ENCODE peak calls at places on chromosomes 13 and 19, in five cellular contexts. T is A549, W is tibial nerve, M is right lobe of liver, Q is fibroblast of lung. D is an unnamed sample. For H3K4me1, the result is how much of the 10 kb centered on the place peaks cover.

GRCh38 chr13:57632276-57633140 is 964 bp downstream of the PCDH17 start:
- DNase-seq in M (no peak), Q (peak), T (no peak), W (no peak), D (no peak)

GRCh38 chr19:29761575-29762225 is 46.6 kb upstream of the C19orf12 start:
- DNase-seq in Q (no peak), M (no peak), T (no peak), W (no peak), D (no peak)

GRCh38 chr13:66748712-66749111 is 481.4 kb downstream of the PCDH9 start:
- DNase-seq in M (no peak), W (no peak), T (no peak), Q (peak), D (no peak)

GRCh38 chr19:38031423-38031770 is 124.4 kb downstream of the SIPA1L3 start:
- DNase-seq in M (no peak), Q (peak), T (peak), W (no peak), D (no peak)

GRCh38 chr13:113495494-113496251 is 5.2 kb upstream of the DCUN1D2 start:
- DNase-seq in T (no peak), W (no peak), M (no peak), Q (peak), D (no peak)

GRCh38 chr13:80504453-80504852 is 163.5 kb upstream of the SPRY2 start:
- DNase-seq in Q (no peak), W (no peak), T (no peak), M (no peak), D (no peak)

GRCh38 chr19:10260141-10260584 is 8.1 kb downstream of the MRPL4 start:
- DNase-seq in T (no peak), M (no peak), W (no peak), Q (peak), D (no peak)

GRCh38 chr13:80036845-80037504 is 304.0 kb downstream of the SPRY2 start:
- DNase-seq in W (no peak), Q (no peak), T (no peak), M (no peak), D (no peak)

GRCh38 chr19:52270266-52270885 is 989 bp downstream of the ZNF766 start:
- DNase-seq in T (peak), Q (peak), W (no peak), M (no peak), D (no peak)

GRCh38 chr13:47303626-47304025 is 406.8 kb upstream of the HTR2A start:
- DNase-seq in M (no peak), T (no peak), Q (no peak), W (no peak), D (no peak)

GRCh38 chr19:55654833-55655647 is at the start of gene U2AF2:
- DNase-seq in M (peak), W (peak), T (peak), Q (peak), D (peak)

DNA sequence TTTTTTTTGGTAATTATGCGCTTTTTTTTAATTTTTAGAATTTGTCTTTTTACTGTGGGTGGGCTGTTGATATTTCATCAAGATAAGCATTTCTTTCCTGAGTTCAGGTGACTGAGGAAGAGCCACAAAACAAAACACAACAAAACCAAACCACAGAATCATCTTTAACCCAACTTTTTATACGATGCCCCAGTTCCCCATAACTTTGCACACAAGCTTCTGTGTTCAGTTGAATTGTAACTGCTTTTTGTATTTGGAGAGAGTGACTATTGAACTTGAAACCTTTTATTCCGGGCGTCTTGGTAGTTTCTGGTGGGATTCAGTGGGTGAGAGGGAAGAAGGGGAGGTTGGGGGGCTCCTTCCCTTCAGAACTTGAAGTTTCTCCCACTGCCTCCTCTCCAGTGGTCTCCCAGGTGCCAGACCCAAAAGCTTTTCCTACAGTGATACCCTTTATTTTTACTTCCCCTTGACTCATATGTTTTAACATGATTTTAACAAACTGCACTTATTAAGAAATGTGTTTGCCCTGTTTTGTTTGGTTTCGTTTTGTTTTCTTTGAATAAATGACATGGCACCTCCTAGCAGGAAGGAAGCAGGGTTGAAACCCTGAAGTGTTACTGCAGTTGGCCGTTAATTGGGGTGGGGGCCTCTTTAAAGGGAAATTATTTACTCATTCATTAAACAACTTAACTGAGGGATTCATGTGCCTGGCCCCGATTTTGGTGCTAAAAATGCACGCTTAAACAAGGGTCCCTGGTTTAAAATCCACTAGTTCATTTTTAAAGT is 2.7 kb upstream of the CCDC97 start:
- DNase-seq in Q (no peak), W (no peak), M (no peak), T (no peak), D (no peak)
- H3K4me3 ChIP-seq in Q (no peak), W (no peak), M (no peak), T (no peak), D (no peak)

GRCh38 chr19:4375164-4375619 is 25.2 kb downstream of the SH3GL1 start:
- DNase-seq in T (peak), Q (no peak), M (peak), W (no peak), D (no peak)

GRCh38 chr19:4375620-4376228 is 24.6 kb downstream of the SH3GL1 start:
- DNase-seq in M (no peak), Q (peak), T (peak), W (no peak), D (no peak)

GRCh38 chr19:4376245-4376990 is 23.9 kb downstream of the SH3GL1 start:
- DNase-seq in W (no peak), T (no peak), Q (no peak), M (no peak), D (no peak)

GRCh38 chr19:4378886-4379285 is 21.5 kb downstream of the SH3GL1 start:
- DNase-seq in M (no peak), Q (no peak), T (no peak), W (no peak), D (no peak)

DNA sequence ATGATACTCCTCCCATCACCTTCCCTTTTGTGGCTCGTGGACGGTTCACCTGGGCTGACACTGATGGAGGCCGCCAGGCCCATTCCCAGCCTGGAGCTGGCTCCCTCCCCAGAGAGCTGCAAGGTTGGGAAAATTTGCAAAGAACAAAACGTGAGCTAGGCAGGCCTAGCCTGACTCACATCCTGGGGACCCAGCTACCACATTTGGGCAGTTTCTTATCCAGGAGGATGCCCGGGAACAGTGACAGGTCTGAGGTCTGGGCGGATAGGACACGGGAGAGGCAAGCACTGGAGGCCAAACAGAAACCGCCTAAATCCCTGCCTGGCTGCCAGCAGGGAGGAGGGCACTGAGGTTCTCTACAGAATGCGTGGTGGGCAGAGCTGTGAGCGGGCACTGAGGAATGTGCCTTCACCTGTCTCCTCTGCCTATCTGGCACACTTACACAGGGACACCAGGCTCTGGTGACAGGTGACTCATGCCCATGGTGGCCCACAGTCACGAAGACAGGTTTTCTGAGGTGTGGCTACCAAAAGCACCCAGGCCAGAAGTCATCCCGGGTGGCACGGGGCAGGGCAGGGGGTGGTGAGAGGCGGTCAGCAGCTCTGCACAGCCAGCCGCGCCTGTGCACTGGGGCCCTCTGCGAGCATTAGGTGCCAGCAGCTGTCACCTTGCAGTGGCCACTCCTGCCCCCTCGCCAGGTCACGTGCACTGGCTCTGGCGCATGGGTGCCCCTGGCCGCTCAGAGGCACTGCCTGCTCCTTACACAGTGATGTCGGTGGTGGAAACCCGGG is 23.2 kb downstream of the SH3GL1 start:
- DNase-seq in M (peak), Q (peak), T (no peak), W (no peak), D (no peak)
- H3K4me1 ChIP-seq in M (under half), Q (under half), T (half or more), W (half or more), D (half or more)

GRCh38 chr19:35123573-35123972 is 8.0 kb downstream of the FXYD3 start:
- DNase-seq in T (no peak), Q (no peak), M (no peak), W (peak), D (no peak)
- H3K4me3 ChIP-seq in T (no peak), Q (peak), M (no peak), W (no peak), D (peak)

DNA sequence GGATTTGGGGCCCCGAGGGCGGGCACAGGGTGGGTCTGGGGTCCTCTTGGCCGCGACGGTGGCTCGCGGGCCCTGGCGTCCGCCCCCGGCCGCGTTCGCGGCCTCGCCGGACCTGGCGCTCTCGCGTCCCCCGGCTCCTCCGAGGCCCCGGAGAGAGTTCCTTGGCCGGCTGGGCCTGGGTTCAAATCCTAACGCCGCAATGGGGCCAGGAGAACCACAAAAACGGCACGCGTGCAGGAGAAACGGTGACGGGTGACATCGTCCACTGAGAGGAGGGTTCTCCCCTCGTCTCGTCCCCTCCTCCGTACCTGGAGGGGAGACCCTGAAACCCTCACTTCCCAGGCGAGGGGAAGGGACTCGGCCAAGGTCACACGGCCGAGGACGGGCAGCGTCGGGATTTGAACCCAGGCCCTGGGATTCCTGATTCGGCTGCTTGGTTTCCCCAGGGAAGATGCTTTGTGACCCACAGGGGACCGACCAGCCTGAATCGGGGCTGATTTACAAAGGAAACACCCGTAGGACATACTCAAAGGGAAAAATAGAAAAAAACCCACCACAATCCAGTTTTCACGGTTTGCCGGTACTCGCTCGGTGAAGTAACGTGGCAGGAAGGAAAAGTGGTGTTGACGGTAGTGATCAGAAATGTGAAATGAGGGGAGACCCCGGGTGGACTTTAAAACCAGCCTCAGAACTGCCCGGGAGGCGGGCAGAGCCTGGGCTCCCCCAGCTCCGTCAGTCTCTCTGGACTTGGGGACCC is 692 bp downstream of the SAFB start:
- DNase-seq in Q (no peak), T (no peak), W (no peak), M (peak), D (no peak)
- H3K4me1 ChIP-seq in Q (under half), T (under half), W (half or more), M (under half), D (half or more)

DNA sequence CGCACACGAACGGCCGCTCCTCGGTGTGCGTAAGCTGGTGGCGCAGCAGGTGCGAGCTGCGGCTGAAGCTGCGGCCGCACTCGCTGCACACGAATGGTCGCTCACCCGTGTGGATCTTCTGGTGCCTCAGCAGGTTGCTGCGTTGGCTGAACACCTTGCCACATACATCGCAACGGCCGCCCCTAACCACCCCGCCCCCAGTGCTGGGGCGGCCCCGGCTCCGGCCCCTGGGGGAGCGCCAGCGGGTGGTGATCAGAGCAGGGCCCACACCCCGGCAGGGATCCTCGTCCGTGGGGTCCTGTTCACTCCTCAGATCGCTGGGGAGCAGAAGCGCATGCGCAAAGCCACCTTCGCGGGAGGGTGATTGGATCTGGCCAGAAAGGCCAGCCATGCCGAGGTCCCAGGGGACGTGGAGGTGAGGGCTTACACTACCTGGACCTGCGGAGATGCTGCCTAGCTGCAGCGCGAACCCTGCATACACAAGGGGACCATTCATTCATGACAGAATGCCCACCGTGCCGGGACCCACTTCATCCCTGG is 4.7 kb upstream of the UBE2M start:
- DNase-seq in T (no peak), M (no peak), W (no peak), Q (no peak), D (no peak)
- H3K4me3 ChIP-seq in T (no peak), M (no peak), W (peak), Q (peak), D (peak)

GRCh38 chr19:1257475-1258160 is 9.2 kb downstream of the MIDN start:
- DNase-seq in W (no peak), M (no peak), T (no peak), Q (no peak), D (no peak)
- H3K4me1 ChIP-seq in W (half or more), M (half or more), T (half or more), Q (half or more), D (half or more)

GRCh38 chr19:48673436-48674100 is 751 bp upstream of the NTN5 start:
- DNase-seq in Q (no peak), T (no peak), M (no peak), W (no peak), D (no peak)
- H3K4me3 ChIP-seq in Q (no peak), T (no peak), M (no peak), W (no peak), D (no peak)

GRCh38 chr13:26599403-26599802 is 41.9 kb downstream of the WASF3 start:
- DNase-seq in W (no peak), Q (no peak), T (no peak), M (no peak), D (no peak)
- H3K4me1 ChIP-seq in W (under half), Q (under half), T (under half), M (under half), D (under half)